ENCODE peak calls at places on chromosomes 1 and 21, in six cellular contexts. C is cardiac muscle cell, B is adrenal gland, V is small intestine, R is RWPE1, T is heart left ventricle. M is an unnamed sample.
A peak's percentile ranks its signal among the peaks of the same experiment; 100 is the strongest.

GRCh38 chr1:85681087-85681486 is 27.1 kb downstream of the ZNHIT6 start:
- DNase-seq in C (peak; percentile 71), B (no peak), V (peak; percentile 17), R (no peak), T (no peak), M (no peak)

GRCh38 chr1:61322769-61323168 is 240.4 kb downstream of the NFIA start:
- DNase-seq in C (no peak), B (no peak), V (peak; percentile 28), R (no peak), T (no peak), M (no peak)

GRCh38 chr1:190262538-190262937 is 215.1 kb downstream of the BRINP3 start:
- DNase-seq in C (no peak), B (no peak), V (no peak), R (no peak), T (no peak), M (no peak)

GRCh38 chr1:47687618-47687940 is 249.7 kb downstream of the FOXD2 start:
- DNase-seq in C (no peak), B (no peak), V (no peak), R (no peak), T (no peak), M (peak; percentile 42)

GRCh38 chr1:201269241-201269640 is 14.1 kb upstream of the PKP1 start:
- DNase-seq in C (no peak), B (no peak), V (no peak), R (no peak), T (no peak), M (peak; percentile 22)

GRCh38 chr1:100627018-100627716 is 89.2 kb downstream of the GPR88 start:
- DNase-seq in C (peak; percentile 85), B (no peak), V (no peak), R (no peak), T (no peak), M (no peak)

GRCh38 chr1:221069178-221069903 is 190.1 kb downstream of the HLX start:
- DNase-seq in C (no peak), B (no peak), V (no peak), R (no peak), T (no peak), M (no peak)

GRCh38 chr1:212976586-212976985 is 26.2 kb downstream of the VASH2 start:
- DNase-seq in C (no peak), B (peak; percentile 9), V (no peak), R (no peak), T (no peak), M (no peak)

GRCh38 chr1:109240158-109241152 is 8.9 kb upstream of the CELSR2 start:
- DNase-seq in C (peak; percentile 76), B (peak; percentile 72), V (peak; percentile 35), R (peak; percentile 95), T (peak; percentile 82), M (peak; percentile 84)

GRCh38 chr1:45585496-45586075 is 1.7 kb downstream of the NASP start:
- DNase-seq in C (no peak), B (no peak), V (no peak), R (no peak), T (no peak), M (no peak)

GRCh38 chr1:94406446-94406845 is 11.7 kb upstream of the ABCD3 start:
- DNase-seq in C (no peak), B (no peak), V (no peak), R (no peak), T (no peak), M (no peak)

GRCh38 chr1:162151900-162152829 is 82.7 kb downstream of the NOS1AP start:
- DNase-seq in C (peak; percentile 98), B (no peak), V (no peak), R (no peak), T (no peak), M (no peak)

GRCh38 chr1:63622847-63623566 is 29.8 kb downstream of the PGM1 start:
- DNase-seq in C (no peak), B (no peak), V (no peak), R (no peak), T (no peak), M (no peak)

GRCh38 chr1:203196371-203196770 is 9.9 kb upstream of the CHI3L1 start:
- DNase-seq in C (no peak), B (no peak), V (no peak), R (no peak), T (no peak), M (peak; percentile 34)

GRCh38 chr1:39047374-39048229 is 21.5 kb downstream of the NDUFS5 start:
- DNase-seq in C (peak; percentile 95), B (peak; percentile 59), V (no peak), R (peak; percentile 38), T (no peak), M (peak; percentile 69)

GRCh38 chr1:65179148-65179547 is 31.1 kb downstream of the AK4 start:
- DNase-seq in C (peak; percentile 46), B (no peak), V (no peak), R (no peak), T (no peak), M (no peak)

GRCh38 chr1:229980009-229980408 is 87.0 kb upstream of the GALNT2 start:
- DNase-seq in C (peak; percentile 7), B (no peak), V (no peak), R (no peak), T (no peak), M (no peak)

GRCh38 chr1:190169311-190170067 is 308.2 kb downstream of the BRINP3 start:
- DNase-seq in C (peak; percentile 30), B (no peak), V (no peak), R (no peak), T (no peak), M (no peak)

GRCh38 chr1:43605761-43606160 is 44.2 kb upstream of the KDM4A start:
- DNase-seq in C (no peak), B (no peak), V (no peak), R (no peak), T (no peak), M (no peak)

GRCh38 chr1:186974774-186975181 is 146.0 kb downstream of the PLA2G4A start:
- DNase-seq in C (peak; percentile 77), B (no peak), V (no peak), R (peak; percentile 33), T (no peak), M (no peak)

GRCh38 chr1:149917590-149918144 is at the start of gene SV2A:
- DNase-seq in C (peak; percentile 71), B (peak; percentile 57), V (no peak), R (no peak), T (peak; percentile 37), M (peak; percentile 91)

GRCh38 chr1:18414321-18414720 is 66.4 kb upstream of the KLHDC7A start:
- DNase-seq in C (no peak), B (no peak), V (no peak), R (no peak), T (no peak), M (no peak)

GRCh38 chr1:237457573-237457972 is 415.6 kb downstream of the RYR2 start:
- DNase-seq in C (no peak), B (no peak), V (no peak), R (no peak), T (no peak), M (no peak)

GRCh38 chr21:22019766-22020165 is 1021.6 kb downstream of the NCAM2 start:
- DNase-seq in C (peak; percentile 53), B (no peak), V (no peak), R (no peak), T (no peak), M (no peak)

GRCh38 chr1:162139398-162139685 is 69.9 kb downstream of the NOS1AP start:
- DNase-seq in C (no peak), B (no peak), V (no peak), R (no peak), T (no peak), M (no peak)

GRCh38 chr21:27047331-27048314 is 80.7 kb upstream of the ADAMTS5 start:
- DNase-seq in C (no peak), B (no peak), V (no peak), R (no peak), T (no peak), M (no peak)

GRCh38 chr1:155073377-155074272 is 5.0 kb upstream of the EFNA3 start:
- DNase-seq in C (no peak), B (no peak), V (no peak), R (no peak), T (no peak), M (peak; percentile 50)

DNA sequence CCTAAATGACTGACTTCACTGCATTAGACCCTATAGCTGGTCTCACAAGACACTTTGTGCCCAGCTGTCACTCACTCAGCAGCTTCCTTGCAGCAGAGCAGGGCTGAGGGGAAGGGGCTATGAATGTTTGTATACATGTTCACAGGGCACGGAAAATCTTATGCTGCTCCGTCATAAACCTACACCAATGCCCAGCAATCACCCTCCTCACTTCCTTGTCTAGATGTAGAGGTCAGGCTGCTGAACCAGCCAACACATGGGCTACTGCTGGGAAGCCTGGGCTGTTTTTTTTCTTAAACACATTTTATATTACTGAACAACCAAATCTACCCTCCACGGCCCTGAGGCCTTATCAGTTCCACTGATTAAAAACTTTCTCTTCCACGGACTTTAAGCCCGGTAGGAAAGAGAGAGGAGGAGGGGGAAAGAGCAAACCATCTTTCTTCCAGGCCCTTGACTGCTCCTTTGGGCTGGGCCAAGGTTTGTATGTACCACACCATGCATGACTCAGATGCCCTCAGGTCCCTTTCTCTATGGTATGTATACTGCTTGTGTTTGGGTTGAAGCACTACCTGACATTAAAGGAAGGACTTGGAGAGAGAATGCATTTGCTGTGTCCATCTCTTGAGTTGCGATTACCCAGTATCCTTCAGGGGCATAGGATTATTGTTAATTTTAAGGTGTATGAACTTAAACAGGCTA is 12.7 kb downstream of the MTFR1L start:
- DNase-seq in C (no peak), B (peak; percentile 61), V (peak; percentile 93), R (peak; percentile 41), T (no peak), M (no peak)
- H3K27ac ChIP-seq in C (peak overlapping the region; percentile 62), B (no peak overlapping the region), V (peak overlapping the region; percentile 35), R (no peak overlapping the region), T (no peak overlapping the region), M (no peak overlapping the region)

GRCh38 chr1:181134543-181135461 is 46.3 kb downstream of the IER5 start:
- DNase-seq in C (peak; percentile 50), B (peak; percentile 69), V (peak; percentile 52), R (peak; percentile 93), T (no peak), M (no peak)
- H3K27ac ChIP-seq in C (no peak overlapping the region), B (peak overlapping the region; percentile 64), V (peak overlapping the region; percentile 55), R (peak overlapping the region; percentile 86), T (peak overlapping the region; percentile 66), M (peak overlapping the region; percentile 63)

GRCh38 chr1:53408755-53409129 is 50.5 kb upstream of the DMRTB1 start:
- DNase-seq in C (no peak), B (no peak), V (no peak), R (no peak), T (no peak), M (peak; percentile 14)
- H3K27ac ChIP-seq in C (no peak overlapping the region), B (no peak overlapping the region), V (no peak overlapping the region), R (no peak overlapping the region), T (no peak overlapping the region), M (no peak overlapping the region)

GRCh38 chr1:78015148-78015547 is 10.4 kb downstream of the DNAJB4 start:
- DNase-seq in C (no peak), B (no peak), V (no peak), R (no peak), T (no peak), M (no peak)
- H3K27ac ChIP-seq in C (no peak overlapping the region), B (no peak overlapping the region), V (no peak overlapping the region), R (no peak overlapping the region), T (no peak overlapping the region), M (no peak overlapping the region)

GRCh38 chr1:36300526-36300925 is 5.6 kb upstream of the SH3D21 start:
- DNase-seq in C (no peak), B (no peak), V (no peak), R (no peak), T (no peak), M (no peak)
- H3K27ac ChIP-seq in C (no peak overlapping the region), B (no peak overlapping the region), V (peak overlapping the region; percentile 9), R (no peak overlapping the region), T (peak overlapping the region; percentile 1), M (no peak overlapping the region)

M was measured in sigmoid colon.